ENCODE peak calls at places on chromosomes 11 and 22, in five cellular contexts. L, O, Y, F and W are unnamed samples.

GRCh38 chr11:15674756-15675155 is 560.0 kb downstream of the INSC start:
- DNase-seq in Y (no peak), O (no peak), L (no peak), F (no peak), W (no peak)

GRCh38 chr22:22813126-22814075 is 74.2 kb upstream of the IGLL5 start:
- DNase-seq in Y (no peak), F (no peak), O (no peak), L (no peak), W (no peak)

GRCh38 chr11:27429740-27430451 is 42.7 kb downstream of the LGR4 start:
- DNase-seq in L (no peak), F (no peak), O (peak; percentile 25), Y (no peak), W (no peak)

GRCh38 chr11:27869701-27870100 is 169.4 kb upstream of the BDNF start:
- DNase-seq in O (no peak), F (no peak), Y (no peak), L (no peak), W (no peak)

GRCh38 chr11:80157447-80157846 is 716.6 kb upstream of the TENM4 start:
- DNase-seq in L (no peak), Y (no peak), O (no peak), F (no peak), W (no peak)

GRCh38 chr22:39214383-39215069 is 30.3 kb downstream of the PDGFB start:
- DNase-seq in L (no peak), F (no peak), O (no peak), Y (no peak), W (no peak)

GRCh38 chr11:69450064-69450856 is 31.2 kb upstream of the LINC01488 start:
- DNase-seq in Y (no peak), F (no peak), L (no peak), O (no peak), W (no peak)

GRCh38 chr11:61126266-61126665 is 24.0 kb downstream of the CD5 start:
- DNase-seq in L (no peak), F (no peak), Y (peak; percentile 26), O (no peak), W (no peak)

GRCh38 chr22:49871482-49871881 is 17.8 kb downstream of the ZBED4 start:
- DNase-seq in Y (no peak), O (no peak), L (no peak), F (no peak), W (no peak)

GRCh38 chr11:16782226-16782919 is 43.9 kb downstream of the C11orf58 start:
- DNase-seq in F (no peak), O (no peak), L (no peak), Y (no peak), W (peak; percentile 43)